ENCODE peak calls at places on chromosomes 7 and 10, in five cellular contexts. D is astrocyte of the hippocampus, Y is AG09319, N is skeletal muscle cell, W is GM06990. C is an unnamed sample.

GRCh38 chr7:55776196-55776595 is 86.4 kb downstream of the SEPTIN14 start:
- DNase-seq in D (no peak), Y (no peak), N (no peak), W (no peak), C (no peak)

GRCh38 chr10:42475168-42476098 is 162.9 kb downstream of the ZNF33B start:
- DNase-seq in D (peak), Y (no peak), N (no peak), W (no peak), C (peak)

GRCh38 chr10:47048533-47048905 is 137.3 kb downstream of the PTPN20 start:
- DNase-seq in D (no peak), Y (no peak), N (no peak), W (no peak), C (no peak)

GRCh38 chr7:1938788-1939433 is 268.8 kb downstream of the ELFN1 start:
- DNase-seq in D (no peak), Y (no peak), N (no peak), W (no peak), C (no peak)

GRCh38 chr7:116443101-116443523 is 56.4 kb upstream of the CAV2 start:
- DNase-seq in D (peak), Y (peak), N (peak), W (no peak), C (peak)

GRCh38 chr7:112013262-112013661 is 192.9 kb downstream of the DOCK4 start:
- DNase-seq in D (no peak), Y (no peak), N (no peak), W (no peak), C (no peak)

GRCh38 chr10:45602082-45602730 is 70.4 kb downstream of the ZFAND4 start:
- DNase-seq in D (peak), Y (no peak), N (peak), W (no peak), C (peak)

GRCh38 chr10:132249824-132250375 is 57.9 kb downstream of the STK32C start:
- DNase-seq in D (no peak), Y (no peak), N (no peak), W (no peak), C (no peak)

GRCh38 chr10:130493446-130494198 is 357.4 kb downstream of the GLRX3 start:
- DNase-seq in D (no peak), Y (no peak), N (no peak), W (no peak), C (no peak)

GRCh38 chr7:8389898-8390642 is 43.3 kb upstream of the NXPH1 start:
- DNase-seq in D (peak), Y (no peak), N (no peak), W (no peak), C (peak)

GRCh38 chr7:75718390-75719031 is 20.2 kb downstream of the HIP1 start:
- DNase-seq in D (no peak), Y (no peak), N (no peak), W (no peak), C (no peak)